ENCODE peak calls at places on chromosomes 12 and 14, in nine cellular contexts. B is IMR-90, H is MM.1S, C is stomach, R is HCT116, K is cardiac muscle cell, O is psoas muscle, U is ovary, T is sigmoid colon. Q is an unnamed sample. For H3K4me1, the result is how much of the 10 kb centered on the place peaks cover.

GRCh38 chr14:92584221-92584620 is 70.6 kb downstream of the RIN3 start:
- DNase-seq in H (no peak), T (peak), O (no peak), K (no peak), C (no peak), R (no peak), B (no peak), U (no peak), Q (no peak)

GRCh38 chr14:92108345-92109254 is 2.2 kb upstream of the ATXN3 start:
- DNase-seq in C (no peak), U (no peak), R (no peak), H (no peak), O (no peak), K (peak), T (no peak), B (no peak), Q (no peak)

GRCh38 chr12:93316623-93316971 is 61.1 kb upstream of the NUDT4 start:
- DNase-seq in R (no peak), K (no peak), T (no peak), C (no peak), U (no peak), H (no peak), O (no peak), B (no peak), Q (no peak)

GRCh38 chr12:119594399-119594730 is 791 bp downstream of the TMEM233 start:
- DNase-seq in R (no peak), H (no peak), T (no peak), U (no peak), C (no peak), O (peak), K (peak), B (no peak), Q (no peak)

GRCh38 chr14:57060276-57060956 is 208.3 kb downstream of the EXOC5 start:
- DNase-seq in B (no peak), R (no peak), H (peak), O (no peak), T (no peak), C (no peak), K (peak), U (no peak), Q (no peak)

GRCh38 chr12:5034605-5035004 is 9.1 kb upstream of the KCNA5 start:
- DNase-seq in C (no peak), U (no peak), H (no peak), T (no peak), O (no peak), R (no peak), B (no peak), K (no peak), Q (no peak)

GRCh38 chr12:13223176-13223806 is 26.8 kb downstream of the EMP1 start:
- DNase-seq in T (no peak), R (no peak), B (peak), H (no peak), C (no peak), K (peak), U (no peak), O (no peak), Q (no peak)

GRCh38 chr12:125518074-125518473 is 452.8 kb downstream of the AACS start:
- DNase-seq in K (no peak), C (no peak), R (no peak), O (no peak), B (no peak), U (no peak), T (no peak), H (no peak), Q (no peak)

GRCh38 chr14:51977075-51977474 is 12.3 kb upstream of the RTRAF start:
- DNase-seq in R (no peak), H (no peak), T (no peak), C (no peak), O (no peak), B (peak), U (no peak), K (peak), Q (no peak)

GRCh38 chr12:98752726-98753125 is 107.6 kb downstream of the APAF1 start:
- DNase-seq in B (peak), K (no peak), H (no peak), T (no peak), C (no peak), R (no peak), O (no peak), U (no peak), Q (no peak)

GRCh38 chr12:51773145-51773869 is 75.2 kb downstream of the FIGNL2 start:
- DNase-seq in T (no peak), O (no peak), K (peak), U (no peak), C (no peak), H (no peak), B (peak), R (peak), Q (no peak)

GRCh38 chr12:65605019-65605418 is 219.3 kb upstream of the HMGA2 start:
- DNase-seq in B (peak), U (no peak), T (no peak), K (no peak), R (no peak), H (no peak), O (no peak), C (no peak), Q (no peak)

GRCh38 chr12:23949212-23950010 is at the start of gene SOX5:
- DNase-seq in U (peak), R (no peak), T (peak), O (peak), C (peak), K (peak), B (peak), H (peak), Q (no peak)

GRCh38 chr14:90677484-90678045 is 138.7 kb downstream of the TTC7B start:
- DNase-seq in K (peak), B (peak), U (no peak), T (no peak), O (no peak), C (no peak), H (no peak), R (no peak), Q (no peak)

GRCh38 chr14:81669308-81669707 is 135.7 kb upstream of the SEL1L start:
- DNase-seq in T (no peak), H (no peak), B (no peak), C (no peak), O (no peak), R (no peak), U (no peak), K (no peak), Q (no peak)

GRCh38 chr12:131854861-131855476 is 26.8 kb downstream of the MMP17 start:
- DNase-seq in T (no peak), C (no peak), O (no peak), H (no peak), U (no peak), B (no peak), K (no peak), R (no peak), Q (no peak)

GRCh38 chr14:95664046-95664445 is 22.2 kb upstream of the TCL1B start:
- DNase-seq in T (no peak), O (no peak), C (peak), K (no peak), H (no peak), B (no peak), R (no peak), U (no peak), Q (no peak)

GRCh38 chr14:95663226-95663797 is 22.9 kb upstream of the TCL1B start:
- DNase-seq in O (no peak), C (no peak), R (no peak), K (no peak), T (no peak), B (no peak), U (no peak), H (peak), Q (no peak)

GRCh38 chr14:95666450-95666849 is 19.8 kb upstream of the TCL1B start:
- DNase-seq in R (no peak), C (no peak), K (no peak), T (no peak), H (no peak), U (no peak), B (no peak), O (no peak), Q (no peak)

GRCh38 chr14:95662376-95663186 is 23.6 kb upstream of the TCL1B start:
- DNase-seq in K (no peak), R (no peak), O (no peak), U (no peak), T (no peak), H (peak), B (no peak), C (no peak), Q (no peak)

DNA sequence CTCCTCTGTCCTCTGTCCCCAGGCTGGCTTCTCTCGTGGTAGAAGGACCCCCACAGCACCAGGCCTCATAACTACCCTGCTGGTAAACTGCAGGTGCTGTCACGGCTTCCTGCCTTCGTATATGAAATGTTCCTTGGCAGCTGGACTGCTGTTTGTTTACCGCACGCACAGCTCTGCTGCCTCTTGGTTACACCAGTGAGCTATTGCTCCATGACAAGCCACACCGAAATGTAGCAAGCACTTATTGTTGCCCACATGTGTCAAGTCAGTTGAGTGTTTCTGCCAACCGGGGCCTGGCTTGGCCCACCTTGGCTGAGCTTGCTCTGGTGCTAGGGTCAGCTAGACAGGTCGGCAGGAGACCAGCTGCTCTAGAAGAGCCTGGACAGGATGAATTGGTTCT is 21.7 kb upstream of the TCL1B start:
- DNase-seq in U (no peak), K (no peak), T (no peak), R (no peak), C (no peak), O (no peak), H (no peak), B (no peak), Q (peak)
- H3K4me1 ChIP-seq in U (under half), K (under half), T (under half), R (under half), C (under half), O (under half), H (under half), B (under half), Q (under half)

DNA sequence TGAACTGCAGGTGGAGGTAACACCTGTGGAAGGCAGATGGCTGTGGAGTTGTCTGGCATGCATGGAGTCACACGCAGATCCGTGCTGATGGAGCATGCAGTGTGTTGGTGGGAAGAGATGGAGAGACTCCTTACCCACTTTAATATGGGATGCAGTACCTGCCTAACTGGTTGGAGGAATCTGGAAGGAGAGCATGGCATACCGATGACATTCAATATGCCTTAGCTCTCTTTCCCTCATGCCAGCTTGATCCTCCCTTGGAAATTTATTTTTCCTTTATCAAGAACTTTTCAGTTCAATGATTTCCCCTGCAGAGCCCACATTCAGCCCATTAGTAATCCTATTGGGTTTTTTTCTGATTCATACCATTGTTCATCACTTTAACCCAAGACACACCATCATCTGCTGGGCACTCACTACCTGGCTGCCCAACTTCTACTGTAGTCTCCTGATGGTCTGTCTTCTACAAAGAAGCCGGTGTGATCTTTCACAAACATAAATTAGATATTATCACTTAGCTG is 25.9 kb upstream of the NR2C1 start:
- DNase-seq in C (no peak), T (no peak), H (no peak), B (no peak), O (no peak), R (no peak), K (no peak), U (no peak), Q (no peak)
- H3K27ac ChIP-seq in C (no peak), T (no peak), H (no peak), B (no peak), O (no peak), R (no peak), K (no peak), U (no peak), Q (no peak)

DNA sequence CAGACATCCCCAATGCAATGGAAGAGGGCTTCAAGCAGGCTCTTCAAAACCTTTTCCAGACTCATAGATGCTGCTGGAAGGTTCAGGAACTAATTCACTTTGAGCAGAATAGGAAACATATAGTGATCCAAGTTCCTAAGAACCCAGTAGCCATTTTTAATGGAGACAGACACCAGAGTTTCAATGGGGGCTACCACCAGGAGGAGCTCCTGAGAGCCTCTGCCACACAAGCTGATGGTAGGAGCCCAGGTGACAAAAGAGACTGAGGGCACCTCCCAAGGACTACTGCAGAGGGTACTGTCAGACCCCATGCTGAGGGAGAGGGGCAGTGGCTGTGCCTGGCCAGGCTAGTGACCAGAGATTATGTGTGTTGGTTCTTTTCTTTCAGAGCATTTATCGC is 45.9 kb downstream of the IFNG start:
- DNase-seq in C (no peak), K (no peak), R (peak), B (no peak), H (no peak), O (no peak), U (no peak), T (no peak), Q (no peak)
- TF ChIP-seq CTCF in C (no peak), K (peak), R (peak), B (no peak), H (peak), O (no peak), U (no peak), T (no peak), Q (peak)

DNA sequence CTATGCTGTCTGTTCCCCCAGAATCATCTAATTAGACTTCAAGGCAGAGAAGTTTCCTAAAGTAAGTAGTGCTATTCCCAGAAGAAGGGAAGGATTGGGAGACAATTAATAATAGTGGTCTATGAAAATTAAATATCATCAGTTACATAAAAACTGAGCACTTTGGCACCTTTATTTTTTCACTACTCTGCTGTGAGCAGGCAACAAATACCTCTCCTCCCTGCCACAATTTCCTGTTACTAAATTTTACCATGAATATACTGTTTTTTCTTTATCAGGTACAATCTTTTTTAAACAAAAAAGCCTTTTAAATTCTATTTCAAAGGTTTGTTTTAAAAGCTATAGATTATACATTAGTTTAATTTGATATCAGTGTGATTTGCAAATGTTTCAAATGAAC is 29.4 kb upstream of the KRAS start:
- DNase-seq in B (no peak), T (no peak), O (no peak), K (no peak), H (no peak), R (no peak), U (no peak), C (no peak), Q (no peak)
- H3K4me1 ChIP-seq in B (under half), T (under half), O (under half), K (under half), H (under half), R (under half), U (under half), C (under half), Q (under half)